ENCODE peak calls at places on chromosomes 13 and 19, in eight cellular contexts. L, T, A, Y, Z, H, P and D are unnamed samples.

GRCh38 chr19:10565028-10565566 is 713 bp downstream of the KRI1 start:
- DNase-seq in L (peak), T (no peak), A (peak), Y (peak), Z (no peak), H (peak), P (no peak), D (peak)

GRCh38 chr13:82647540-82647939 is 1234.7 kb downstream of the SLITRK1 start:
- DNase-seq in L (no peak), T (no peak), A (no peak), Y (no peak), Z (no peak), H (no peak), P (no peak), D (no peak)

GRCh38 chr19:46901701-46902401 is 41.1 kb downstream of the ARHGAP35 start:
- DNase-seq in L (no peak), T (no peak), A (peak), Y (no peak), Z (no peak), H (no peak), P (no peak), D (no peak)

GRCh38 chr19:45469835-45470146 is 2.0 kb downstream of the FOSB start:
- DNase-seq in L (peak), T (no peak), A (no peak), Y (peak), Z (peak), H (no peak), P (no peak), D (no peak)

GRCh38 chr19:14560776-14561108 is 11.1 kb downstream of the NDUFB7 start:
- DNase-seq in L (no peak), T (no peak), A (no peak), Y (no peak), Z (no peak), H (no peak), P (no peak), D (no peak)

GRCh38 chr19:35860818-35861639 is 4.3 kb downstream of the KIRREL2 start:
- DNase-seq in L (peak), T (no peak), A (no peak), Y (no peak), Z (no peak), H (no peak), P (peak), D (no peak)

GRCh38 chr13:77222000-77222690 is 104.7 kb downstream of the MYCBP2 start:
- DNase-seq in L (no peak), T (no peak), A (no peak), Y (no peak), Z (no peak), H (no peak), P (no peak), D (no peak)

GRCh38 chr13:77815330-77815729 is 103.3 kb downstream of the EDNRB start:
- DNase-seq in L (no peak), T (no peak), A (no peak), Y (no peak), Z (no peak), H (no peak), P (no peak), D (no peak)

GRCh38 chr19:28396259-28396940 is 816.6 kb downstream of the UQCRFS1 start:
- DNase-seq in L (no peak), T (no peak), A (no peak), Y (no peak), Z (no peak), H (no peak), P (no peak), D (no peak)

GRCh38 chr19:2721570-2722540 is 683 bp upstream of the DIRAS1 start:
- DNase-seq in L (no peak), T (no peak), A (no peak), Y (no peak), Z (no peak), H (no peak), P (no peak), D (no peak)

GRCh38 chr19:19615086-19615485 is 3.4 kb downstream of the PBX4 start:
- DNase-seq in L (no peak), T (no peak), A (no peak), Y (no peak), Z (no peak), H (no peak), P (no peak), D (no peak)

GRCh38 chr19:36225219-36225892 is 10.4 kb downstream of the ZNF146 start:
- DNase-seq in L (no peak), T (no peak), A (peak), Y (no peak), Z (no peak), H (no peak), P (no peak), D (no peak)

GRCh38 chr19:32351807-32352630 is 6.6 kb downstream of the ZNF507 start:
- DNase-seq in L (no peak), T (no peak), A (peak), Y (no peak), Z (no peak), H (no peak), P (no peak), D (no peak)

GRCh38 chr19:23415561-23416191 is 20.4 kb upstream of the ZNF91 start:
- DNase-seq in L (no peak), T (no peak), A (no peak), Y (peak), Z (no peak), H (no peak), P (peak), D (no peak)

GRCh38 chr19:6801397-6802086 is 29.0 kb downstream of the VAV1 start:
- DNase-seq in L (peak), T (no peak), A (peak), Y (peak), Z (no peak), H (peak), P (no peak), D (peak)

GRCh38 chr19:53983457-53984289 is 7.8 kb upstream of the CACNG6 start:
- DNase-seq in L (no peak), T (no peak), A (no peak), Y (no peak), Z (no peak), H (no peak), P (no peak), D (no peak)

GRCh38 chr19:38046254-38047047 is 139.4 kb downstream of the SIPA1L3 start:
- DNase-seq in L (peak), T (no peak), A (no peak), Y (peak), Z (no peak), H (no peak), P (no peak), D (no peak)

GRCh38 chr13:32314271-32314967 is 744 bp downstream of the ZAR1L start:
- DNase-seq in L (peak), T (no peak), A (no peak), Y (peak), Z (peak), H (no peak), P (no peak), D (no peak)

GRCh38 chr13:111422352-111422751 is 101.9 kb downstream of the TEX29 start:
- DNase-seq in L (no peak), T (no peak), A (no peak), Y (no peak), Z (no peak), H (no peak), P (no peak), D (no peak)

GRCh38 chr19:1882089-1882785 is 3.1 kb downstream of the ABHD17A start:
- DNase-seq in L (no peak), T (no peak), A (peak), Y (peak), Z (no peak), H (no peak), P (no peak), D (no peak)

GRCh38 chr13:75452564-75452963 is 29.4 kb downstream of the TBC1D4 start:
- DNase-seq in L (no peak), T (no peak), A (no peak), Y (no peak), Z (no peak), H (no peak), P (no peak), D (no peak)

GRCh38 chr13:78806457-78806856 is 147.5 kb upstream of the OBI1 start:
- DNase-seq in L (no peak), T (no peak), A (peak), Y (no peak), Z (no peak), H (no peak), P (no peak), D (peak)

GRCh38 chr19:7898967-7899366 is 4.7 kb upstream of the MAP2K7 start:
- DNase-seq in L (no peak), T (no peak), A (no peak), Y (peak), Z (no peak), H (no peak), P (no peak), D (no peak)

GRCh38 chr19:7899751-7900352 is 3.8 kb upstream of the MAP2K7 start:
- DNase-seq in L (no peak), T (no peak), A (no peak), Y (peak), Z (no peak), H (no peak), P (no peak), D (no peak)

GRCh38 chr19:7897289-7897688 is 6.4 kb upstream of the MAP2K7 start:
- DNase-seq in L (no peak), T (no peak), A (no peak), Y (no peak), Z (no peak), H (no peak), P (no peak), D (no peak)

GRCh38 chr19:7894612-7895309 is 6.5 kb downstream of the LRRC8E start:
- DNase-seq in L (peak), T (peak), A (no peak), Y (peak), Z (no peak), H (no peak), P (no peak), D (no peak)

GRCh38 chr19:7895565-7895964 is 7.3 kb downstream of the LRRC8E start:
- DNase-seq in L (no peak), T (no peak), A (no peak), Y (peak), Z (no peak), H (no peak), P (no peak), D (no peak)
- TF ChIP-seq POLR2A in L (no peak), T (no peak), A (no peak), Y (no peak), Z (no peak), H (no peak), P (no peak), D (no peak)

DNA sequence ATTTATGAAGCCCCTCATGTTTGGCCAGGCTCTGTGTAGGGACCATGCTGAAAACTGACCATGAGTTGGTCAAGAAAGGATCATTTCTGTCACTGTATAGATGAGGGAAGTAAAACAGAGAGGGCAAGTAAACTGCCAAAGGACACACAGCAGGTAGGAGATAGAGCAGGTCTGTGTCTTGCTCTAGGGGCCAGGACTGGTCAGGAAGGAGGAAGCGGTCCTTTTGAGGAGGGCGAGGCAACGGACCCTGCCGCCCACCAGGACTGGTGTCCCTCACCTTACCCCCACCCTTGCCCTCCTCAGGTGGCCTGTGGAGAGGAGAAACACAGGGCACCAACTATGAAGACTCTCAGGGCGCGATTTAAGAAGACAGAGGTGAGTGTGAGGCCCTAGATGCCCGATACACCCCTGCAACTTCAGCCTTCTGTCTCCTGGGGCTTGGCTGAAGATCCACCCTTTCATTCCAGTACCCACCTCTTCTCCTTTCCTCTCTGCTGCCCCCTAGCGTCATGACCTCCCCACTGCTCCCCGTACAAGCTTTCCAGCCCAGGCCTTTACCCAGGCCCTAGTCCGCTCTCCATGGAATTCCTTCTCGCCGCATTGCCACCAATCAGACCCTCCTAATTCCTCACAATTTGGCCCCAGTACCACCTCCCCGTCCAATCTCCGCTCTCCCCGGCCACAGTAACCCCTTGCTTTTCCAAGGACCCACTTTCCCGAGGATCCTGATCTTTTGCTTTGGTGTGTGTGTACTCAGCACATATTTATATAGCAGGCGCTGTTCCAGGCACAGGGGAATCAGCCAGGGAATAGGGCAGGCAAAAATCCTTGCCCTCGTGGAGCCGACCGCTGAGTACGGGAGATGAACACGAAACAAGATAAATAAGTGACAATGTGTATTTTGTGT is 3.9 kb downstream of the ANKRD24 start:
- DNase-seq in L (peak), T (peak), A (peak), Y (peak), Z (peak), H (peak), P (peak), D (peak)
- TF ChIP-seq POLR2A in L (no peak), T (no peak), A (no peak), Y (no peak), Z (no peak), H (no peak), P (no peak), D (no peak)

DNA sequence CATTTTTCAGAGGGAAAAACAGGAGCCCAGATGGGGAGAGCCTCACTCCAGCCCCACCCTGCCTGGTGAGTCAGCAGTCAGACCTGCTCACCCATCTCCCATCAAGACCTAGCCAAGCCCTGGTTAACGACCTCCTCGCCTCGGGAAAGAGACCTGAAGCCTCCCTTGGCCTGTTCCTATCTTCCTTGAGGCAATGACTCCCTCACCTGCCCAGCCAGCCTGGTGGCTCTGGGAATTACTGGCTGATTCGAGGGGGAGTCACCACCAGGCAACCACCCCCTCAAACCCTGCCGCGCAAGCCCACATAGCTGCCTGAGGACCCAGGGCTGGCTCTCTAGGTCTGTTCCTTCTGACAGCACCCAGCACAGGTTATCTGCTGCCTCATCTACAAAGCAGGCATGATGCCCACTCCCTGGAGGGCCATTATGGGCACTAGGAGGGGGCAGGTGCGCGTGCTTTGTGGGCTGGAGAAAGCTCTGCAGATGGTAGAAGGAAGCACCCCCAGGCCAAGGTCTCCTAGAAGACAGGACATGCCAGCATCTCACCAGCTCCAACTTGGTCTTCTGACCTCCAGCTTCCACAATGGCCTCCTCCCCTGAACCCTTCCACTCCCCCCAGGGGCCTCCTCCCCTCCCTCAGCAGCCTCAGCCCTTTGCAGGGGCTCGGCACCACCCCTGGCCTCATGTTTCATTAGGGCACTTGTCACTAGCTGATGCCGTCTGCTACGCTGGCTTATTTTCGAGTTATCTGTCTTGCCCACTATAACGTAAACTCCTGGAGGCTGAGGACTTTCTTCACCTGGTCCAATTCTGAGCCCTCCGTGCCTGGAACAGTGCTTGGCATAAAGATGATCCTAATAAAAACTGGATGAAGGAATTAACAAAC is 10.4 kb downstream of the DEDD2 start:
- DNase-seq in L (no peak), T (no peak), A (no peak), Y (peak), Z (no peak), H (no peak), P (no peak), D (no peak)
- TF ChIP-seq POLR2A in L (no peak), T (no peak), A (no peak), Y (no peak), Z (no peak), H (no peak), P (no peak), D (no peak)

GRCh38 chr19:17511724-17512573 is 500 bp downstream of the PGLS start:
- DNase-seq in L (peak), T (peak), A (peak), Y (peak), Z (peak), H (peak), P (peak), D (peak)
- TF ChIP-seq POLR2A in L (peak), T (no peak), A (no peak), Y (peak), Z (peak), H (peak), P (no peak), D (peak)

DNA sequence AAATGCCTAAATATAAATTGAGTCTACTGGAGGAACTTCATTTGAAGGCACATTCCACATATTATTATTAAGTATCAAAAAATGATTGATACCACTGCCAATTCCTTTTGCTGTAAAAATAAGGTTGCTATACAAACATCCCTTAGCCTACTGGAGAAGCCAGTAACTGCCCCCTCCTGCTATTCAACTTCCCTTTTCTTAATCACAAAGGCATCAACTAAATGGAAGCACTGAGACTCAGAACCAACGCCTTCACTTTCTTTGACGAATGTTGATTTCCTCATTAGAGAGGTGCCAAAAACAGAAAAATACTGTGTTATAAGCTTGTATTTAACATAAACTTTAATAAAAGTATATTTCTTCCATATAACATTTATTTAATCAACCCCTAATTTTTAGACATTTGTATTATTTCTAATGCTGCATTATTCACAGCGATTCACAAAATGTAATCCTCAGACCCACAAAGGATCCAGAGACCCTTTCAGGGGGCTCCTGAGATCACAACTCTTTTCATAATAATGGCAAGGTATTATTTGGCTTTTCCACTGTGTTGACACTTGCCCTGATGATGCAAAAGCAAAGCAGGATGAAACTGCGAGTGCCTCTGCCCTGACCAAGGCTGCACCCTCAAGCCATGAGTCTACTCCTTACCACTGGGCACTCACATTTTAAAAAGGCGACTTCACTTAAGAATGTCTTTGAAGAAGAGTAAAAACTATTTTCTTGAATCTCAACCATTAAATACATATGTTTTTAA is 11.6 kb downstream of the ELF1 start:
- DNase-seq in L (no peak), T (no peak), A (no peak), Y (no peak), Z (no peak), H (no peak), P (no peak), D (peak)
- TF ChIP-seq POLR2A in L (no peak), T (no peak), A (no peak), Y (no peak), Z (no peak), H (no peak), P (no peak), D (no peak)

GRCh38 chr13:109790071-109790470 is 3.7 kb upstream of the IRS2 start:
- DNase-seq in L (no peak), T (no peak), A (no peak), Y (no peak), Z (no peak), H (no peak), P (no peak), D (no peak)
- TF ChIP-seq POLR2A in L (no peak), T (no peak), A (no peak), Y (no peak), Z (no peak), H (no peak), P (no peak), D (no peak)